ENCODE peak calls at places on chromosomes 5 and 9, in five cellular contexts. B, R, Q, V and E are unnamed samples.

GRCh38 chr5:1460054-1460682 is 14.9 kb upstream of the SLC6A3 start:
- DNase-seq in B (no peak), R (no peak), Q (no peak), V (no peak), E (no peak)

GRCh38 chr5:80181618-80182211 is 74.1 kb downstream of the SERINC5 start:
- DNase-seq in Q (no peak), B (no peak), R (no peak), V (no peak), E (no peak)

GRCh38 chr5:74034738-74035137 is 408.7 kb downstream of the ARHGEF28 start:
- DNase-seq in B (no peak), R (peak), Q (peak), V (no peak), E (no peak)

GRCh38 chr5:60829490-60830266 is 14.4 kb downstream of the ELOVL7 start:
- DNase-seq in Q (no peak), V (no peak), R (no peak), B (peak), E (no peak)

GRCh38 chr5:80480354-80480753 is 7.5 kb upstream of the FAM151B start:
- DNase-seq in B (no peak), R (no peak), V (no peak), Q (no peak), E (no peak)

GRCh38 chr9:113543286-113544000 is 79.9 kb downstream of the RGS3 start:
- DNase-seq in V (peak), B (no peak), Q (no peak), R (no peak), E (peak)

GRCh38 chr5:77305222-77305846 is 94.9 kb downstream of the PDE8B start:
- DNase-seq in B (no peak), R (no peak), Q (no peak), V (no peak), E (no peak)

GRCh38 chr5:58842851-58843250 is 260.0 kb downstream of the RAB3C start:
- DNase-seq in B (no peak), Q (peak), V (no peak), R (no peak), E (no peak)

GRCh38 chr5:115770466-115770865 is 46.0 kb downstream of the CDO1 start:
- DNase-seq in V (no peak), R (no peak), Q (no peak), B (peak), E (no peak)

GRCh38 chr9:99822596-99823391 is 1.1 kb downstream of the NR4A3 start:
- DNase-seq in Q (peak), V (peak), B (peak), R (no peak), E (peak)

GRCh38 chr5:72366324-72366976 is 46.3 kb downstream of the PTCD2 start:
- DNase-seq in R (peak), Q (peak), B (peak), V (peak), E (no peak)

GRCh38 chr9:100669968-100670367 is 92.1 kb downstream of the CAVIN4 start:
- DNase-seq in V (no peak), Q (no peak), R (no peak), B (no peak), E (no peak)

GRCh38 chr5:2179861-2180260 is 297.1 kb upstream of the IRX4 start:
- DNase-seq in Q (no peak), R (no peak), B (no peak), V (no peak), E (no peak)

GRCh38 chr5:100550531-100551036 is 15.4 kb downstream of the FAM174A start:
- DNase-seq in B (peak), R (no peak), Q (no peak), V (no peak), E (no peak)

GRCh38 chr5:147628054-147628895 is 118.4 kb upstream of the DPYSL3 start:
- DNase-seq in V (no peak), Q (peak), B (peak), R (peak), E (no peak)

GRCh38 chr5:2740051-2740848 is 11.2 kb downstream of the IRX2 start:
- DNase-seq in R (no peak), V (no peak), B (no peak), Q (no peak), E (peak)

GRCh38 chr5:31347558-31347905 is 154.0 kb downstream of the CDH6 start:
- DNase-seq in V (no peak), R (no peak), Q (no peak), B (no peak), E (no peak)

GRCh38 chr9:106203832-106204516 is 509.6 kb downstream of the TMEM38B start:
- DNase-seq in B (no peak), R (no peak), Q (no peak), V (no peak), E (no peak)

GRCh38 chr5:150624334-150625163 is 15.9 kb upstream of the SYNPO start:
- DNase-seq in R (no peak), Q (no peak), B (peak), V (peak), E (no peak)

GRCh38 chr5:1173485-1174070 is 27.8 kb upstream of the SLC6A19 start:
- DNase-seq in Q (no peak), B (no peak), R (no peak), V (no peak), E (no peak)

GRCh38 chr9:133113163-133113927 is 7.7 kb downstream of the RALGDS start:
- DNase-seq in V (peak), B (no peak), R (no peak), Q (no peak), E (no peak)

GRCh38 chr9:1320667-1321195 is 270.6 kb downstream of the DMRT2 start:
- DNase-seq in V (no peak), Q (no peak), R (no peak), B (no peak), E (no peak)

GRCh38 chr5:57650360-57651069 is 167.9 kb upstream of the ACTBL2 start:
- DNase-seq in B (peak), R (peak), V (no peak), Q (peak), E (no peak)

GRCh38 chr5:123099514-123100151 is 10.6 kb downstream of the PRDM6 start:
- DNase-seq in R (no peak), V (no peak), Q (no peak), B (no peak), E (no peak)

GRCh38 chr5:133882107-133882695 is 86.2 kb downstream of the C5orf15 start:
- DNase-seq in B (no peak), V (no peak), R (no peak), Q (no peak), E (no peak)

GRCh38 chr9:92965759-92966517 is 18.6 kb downstream of the FGD3 start:
- DNase-seq in R (no peak), V (no peak), Q (no peak), B (no peak), E (no peak)
- H3K4me3 ChIP-seq in R (no peak), V (no peak), Q (no peak), B (peak), E (peak)

DNA sequence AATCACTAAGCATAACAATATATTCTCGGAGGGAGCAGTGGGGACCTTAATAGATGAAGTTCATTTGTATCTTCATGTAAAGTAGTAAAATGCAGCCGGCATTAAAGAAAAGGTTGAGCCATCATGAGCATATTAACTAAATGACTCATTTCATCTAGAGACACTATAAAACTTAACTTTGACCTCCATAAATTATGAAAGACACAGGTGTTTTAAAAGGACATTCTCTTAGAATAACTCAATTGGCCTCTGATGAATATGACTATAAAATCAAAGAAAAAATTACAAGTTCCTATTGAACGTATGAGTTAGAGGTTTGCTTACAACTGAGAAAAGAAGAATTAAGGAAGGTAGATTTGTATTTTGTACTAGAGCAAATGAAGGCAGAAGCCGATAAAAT is 220.3 kb downstream of the SEMA5A start:
- DNase-seq in R (no peak), Q (no peak), B (no peak), V (no peak), E (no peak)
- H3K4me3 ChIP-seq in R (no peak), Q (no peak), B (no peak), V (no peak), E (no peak)

GRCh38 chr5:93589348-93589662 is 6.3 kb downstream of the NR2F1 start:
- DNase-seq in B (no peak), V (no peak), Q (no peak), R (no peak), E (no peak)

GRCh38 chr5:93588586-93589347 is 5.7 kb downstream of the NR2F1 start:
- DNase-seq in V (peak), R (no peak), B (no peak), Q (peak), E (no peak)

GRCh38 chr5:93589812-93590215 is 6.8 kb downstream of the NR2F1 start:
- DNase-seq in R (no peak), V (no peak), Q (no peak), B (no peak), E (no peak)

GRCh38 chr5:93591323-93591945 is 8.4 kb downstream of the NR2F1 start:
- DNase-seq in Q (no peak), B (no peak), R (no peak), V (no peak), E (no peak)

DNA sequence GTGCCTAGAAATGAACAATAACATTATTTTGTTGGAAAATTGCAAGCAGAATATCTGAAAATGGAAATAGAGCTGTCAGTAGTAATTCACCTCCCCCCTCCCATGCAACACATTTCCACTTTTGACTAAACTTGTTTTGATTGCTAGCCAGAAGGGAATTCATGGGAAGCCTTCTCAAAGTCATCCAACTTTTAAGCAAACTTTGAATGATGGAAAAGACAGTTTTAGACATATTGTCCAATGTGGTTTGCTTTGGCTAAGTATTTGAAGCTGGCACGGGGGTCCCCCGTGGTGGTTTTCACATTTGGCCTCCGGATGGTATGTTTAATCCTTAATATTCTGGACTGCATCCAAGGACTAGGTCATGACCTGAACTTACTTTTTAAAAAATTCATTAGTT is 7.5 kb downstream of the NR2F1 start:
- DNase-seq in R (no peak), Q (no peak), V (no peak), B (no peak), E (no peak)
- H3K4me3 ChIP-seq in R (no peak), Q (peak), V (no peak), B (no peak), E (no peak)

GRCh38 chr5:42948961-42949347 is 91.2 kb downstream of the ANXA2R start:
- DNase-seq in B (no peak), R (no peak), Q (no peak), V (no peak), E (no peak)
- H3K4me3 ChIP-seq in B (peak), R (no peak), Q (peak), V (no peak), E (peak)

GRCh38 chr5:139675213-139675612 is 27.1 kb downstream of the CXXC5 start:
- DNase-seq in Q (no peak), R (no peak), B (no peak), V (no peak), E (no peak)
- H3K4me3 ChIP-seq in Q (no peak), R (no peak), B (no peak), V (no peak), E (no peak)

DNA sequence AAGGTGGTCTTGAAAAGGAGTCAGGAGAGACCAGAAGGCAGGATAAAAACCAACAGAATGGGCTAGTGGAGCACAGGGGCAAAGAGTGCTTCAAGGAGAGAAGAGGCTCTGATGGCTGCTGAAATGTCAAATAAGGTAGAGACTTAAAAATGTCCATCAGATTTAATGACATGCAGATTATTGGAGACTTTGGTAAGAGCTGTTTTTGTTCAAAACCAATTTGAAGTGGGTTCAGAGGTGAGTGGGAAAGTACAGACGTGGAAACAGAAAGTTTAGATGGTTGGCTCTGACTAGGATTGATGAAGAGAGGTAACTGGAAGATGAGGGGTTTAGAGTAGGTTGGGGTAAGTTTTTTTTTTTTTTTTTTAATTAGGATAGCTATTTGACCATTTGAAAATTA is 14.1 kb downstream of the SLC25A46 start:
- DNase-seq in B (peak), R (no peak), Q (no peak), V (no peak), E (no peak)
- H3K4me3 ChIP-seq in B (peak), R (no peak), Q (no peak), V (no peak), E (no peak)

GRCh38 chr5:43312699-43313034 is 545 bp downstream of the HMGCS1 start:
- DNase-seq in R (no peak), Q (no peak), V (no peak), B (no peak), E (no peak)

GRCh38 chr5:43312076-43312620 is 1.1 kb downstream of the HMGCS1 start:
- DNase-seq in R (no peak), Q (no peak), V (no peak), B (no peak), E (no peak)

GRCh38 chr5:43309122-43309521 is 4.1 kb downstream of the HMGCS1 start:
- DNase-seq in V (no peak), Q (no peak), B (no peak), R (no peak), E (no peak)

GRCh38 chr5:43313035-43313853 is at the start of gene HMGCS1:
- DNase-seq in V (peak), R (peak), Q (peak), B (peak), E (peak)

DNA sequence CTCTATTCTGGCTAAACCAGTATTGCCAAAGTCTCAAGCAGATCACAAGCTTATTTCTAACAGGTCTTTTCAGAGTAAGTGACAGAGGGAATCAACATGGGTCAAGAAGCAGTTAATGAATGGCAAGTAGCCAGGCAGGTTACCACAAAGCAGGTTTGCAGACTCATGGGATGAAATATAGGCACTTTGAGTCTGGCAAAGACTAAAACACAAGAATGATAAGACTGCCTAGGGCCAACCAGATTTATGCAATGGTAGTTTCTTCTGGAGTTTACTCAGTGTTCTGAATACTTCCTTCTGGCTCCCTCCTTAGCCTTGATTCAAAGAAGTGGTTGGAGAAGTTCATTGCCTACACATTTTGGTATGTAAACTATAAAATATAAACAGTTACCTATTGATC is 3.6 kb downstream of the HMGCS1 start:
- DNase-seq in Q (no peak), B (no peak), V (no peak), R (no peak), E (no peak)
- H3K4me3 ChIP-seq in Q (peak), B (peak), V (no peak), R (no peak), E (no peak)

GRCh38 chr9:104258289-104259045 is 164.4 kb downstream of the SMC2 start:
- DNase-seq in B (no peak), R (no peak), Q (no peak), V (no peak), E (no peak)
- H3K4me3 ChIP-seq in B (no peak), R (no peak), Q (no peak), V (no peak), E (no peak)